ENCODE peak calls at places on chromosomes 4 and X, in ten cellular contexts. One of them, this sample, is unnamed.

GRCh38 chr4:110854021-110854678 is 231.3 kb upstream of the PITX2 start:
- DNase-seq in EL: peak
- DNase-seq in NCI-H1092: no peak
- DNase-seq in cerebellum: no peak
- DNase-seq in esophagus muscularis mucosa: no peak
- DNase-seq in activated CD8-positive, alpha-beta memory T cell treated with anti-CD3 and anti-CD28 coated beads, Interleukin-2, amount 50 U/mL, for 48 hours: no peak
- DNase-seq in activated T-cell treated with anti-CD3 and anti-CD28 coated beads for 1 hour: no peak
- DNase-seq in tibial nerve: no peak
- DNase-seq in CD4-positive, CD25-positive, alpha-beta regulatory T cell: no peak
- DNase-seq in fibroblast of gingiva: peak
- DNase-seq in this sample: no peak

GRCh38 chrX:72245461-72246089 is 6.7 kb upstream of the ERCC6L start:
- DNase-seq in activated T-cell treated with anti-CD3 and anti-CD28 coated beads for 1 hour: peak
- DNase-seq in cerebellum: peak
- DNase-seq in tibial nerve: peak
- DNase-seq in fibroblast of gingiva: peak
- DNase-seq in CD4-positive, CD25-positive, alpha-beta regulatory T cell: peak
- DNase-seq in NCI-H1092: peak
- DNase-seq in activated CD8-positive, alpha-beta memory T cell treated with anti-CD3 and anti-CD28 coated beads, Interleukin-2, amount 50 U/mL, for 48 hours: peak
- DNase-seq in esophagus muscularis mucosa: no peak
- DNase-seq in EL: peak
- DNase-seq in this sample: no peak

GRCh38 chrX:9352683-9353430 is 112.0 kb upstream of the TBL1X start:
- DNase-seq in NCI-H1092: no peak
- DNase-seq in activated T-cell treated with anti-CD3 and anti-CD28 coated beads for 1 hour: no peak
- DNase-seq in activated CD8-positive, alpha-beta memory T cell treated with anti-CD3 and anti-CD28 coated beads, Interleukin-2, amount 50 U/mL, for 48 hours: peak
- DNase-seq in cerebellum: no peak
- DNase-seq in EL: peak
- DNase-seq in CD4-positive, CD25-positive, alpha-beta regulatory T cell: peak
- DNase-seq in fibroblast of gingiva: peak
- DNase-seq in esophagus muscularis mucosa: no peak
- DNase-seq in tibial nerve: peak
- DNase-seq in this sample: no peak

GRCh38 chr4:78610546-78611214 is 59.1 kb downstream of the ANXA3 start:
- DNase-seq in fibroblast of gingiva: peak
- DNase-seq in cerebellum: no peak
- DNase-seq in esophagus muscularis mucosa: no peak
- DNase-seq in activated CD8-positive, alpha-beta memory T cell treated with anti-CD3 and anti-CD28 coated beads, Interleukin-2, amount 50 U/mL, for 48 hours: no peak
- DNase-seq in tibial nerve: no peak
- DNase-seq in activated T-cell treated with anti-CD3 and anti-CD28 coated beads for 1 hour: no peak
- DNase-seq in CD4-positive, CD25-positive, alpha-beta regulatory T cell: peak
- DNase-seq in EL: peak
- DNase-seq in NCI-H1092: no peak
- DNase-seq in this sample: no peak

GRCh38 chr4:21276046-21276445 is 575.8 kb downstream of the PACRGL start:
- DNase-seq in activated CD8-positive, alpha-beta memory T cell treated with anti-CD3 and anti-CD28 coated beads, Interleukin-2, amount 50 U/mL, for 48 hours: no peak
- DNase-seq in NCI-H1092: no peak
- DNase-seq in cerebellum: no peak
- DNase-seq in activated T-cell treated with anti-CD3 and anti-CD28 coated beads for 1 hour: no peak
- DNase-seq in esophagus muscularis mucosa: no peak
- DNase-seq in tibial nerve: no peak
- DNase-seq in fibroblast of gingiva: no peak
- DNase-seq in CD4-positive, CD25-positive, alpha-beta regulatory T cell: no peak
- DNase-seq in EL: no peak
- DNase-seq in this sample: no peak

GRCh38 chrX:118652717-118653116 is 74.7 kb upstream of the IL13RA1 start:
- DNase-seq in fibroblast of gingiva: peak
- DNase-seq in cerebellum: no peak
- DNase-seq in CD4-positive, CD25-positive, alpha-beta regulatory T cell: no peak
- DNase-seq in tibial nerve: no peak
- DNase-seq in activated T-cell treated with anti-CD3 and anti-CD28 coated beads for 1 hour: no peak
- DNase-seq in esophagus muscularis mucosa: no peak
- DNase-seq in activated CD8-positive, alpha-beta memory T cell treated with anti-CD3 and anti-CD28 coated beads, Interleukin-2, amount 50 U/mL, for 48 hours: no peak
- DNase-seq in EL: peak
- DNase-seq in NCI-H1092: no peak
- DNase-seq in this sample: no peak

GRCh38 chrX:136954930-136955329 is 74.4 kb upstream of the RBMX start:
- DNase-seq in esophagus muscularis mucosa: no peak
- DNase-seq in tibial nerve: no peak
- DNase-seq in fibroblast of gingiva: peak
- DNase-seq in EL: peak
- DNase-seq in activated CD8-positive, alpha-beta memory T cell treated with anti-CD3 and anti-CD28 coated beads, Interleukin-2, amount 50 U/mL, for 48 hours: no peak
- DNase-seq in NCI-H1092: no peak
- DNase-seq in cerebellum: peak
- DNase-seq in CD4-positive, CD25-positive, alpha-beta regulatory T cell: no peak
- DNase-seq in activated T-cell treated with anti-CD3 and anti-CD28 coated beads for 1 hour: no peak
- DNase-seq in this sample: no peak

GRCh38 chr4:8770518-8771257 is 101.0 kb downstream of the HMX1 start:
- DNase-seq in CD4-positive, CD25-positive, alpha-beta regulatory T cell: no peak
- DNase-seq in tibial nerve: no peak
- DNase-seq in esophagus muscularis mucosa: no peak
- DNase-seq in EL: no peak
- DNase-seq in activated T-cell treated with anti-CD3 and anti-CD28 coated beads for 1 hour: no peak
- DNase-seq in fibroblast of gingiva: no peak
- DNase-seq in NCI-H1092: no peak
- DNase-seq in activated CD8-positive, alpha-beta memory T cell treated with anti-CD3 and anti-CD28 coated beads, Interleukin-2, amount 50 U/mL, for 48 hours: no peak
- DNase-seq in cerebellum: no peak
- DNase-seq in this sample: no peak

GRCh38 chr4:43251760-43252317 is 359.3 kb downstream of the GRXCR1 start:
- DNase-seq in activated T-cell treated with anti-CD3 and anti-CD28 coated beads for 1 hour: no peak
- DNase-seq in tibial nerve: no peak
- DNase-seq in fibroblast of gingiva: peak
- DNase-seq in NCI-H1092: peak
- DNase-seq in EL: no peak
- DNase-seq in activated CD8-positive, alpha-beta memory T cell treated with anti-CD3 and anti-CD28 coated beads, Interleukin-2, amount 50 U/mL, for 48 hours: no peak
- DNase-seq in cerebellum: peak
- DNase-seq in esophagus muscularis mucosa: no peak
- DNase-seq in CD4-positive, CD25-positive, alpha-beta regulatory T cell: no peak
- DNase-seq in this sample: no peak

GRCh38 chr4:55947912-55948725 is 626 bp upstream of the CEP135 start:
- DNase-seq in activated CD8-positive, alpha-beta memory T cell treated with anti-CD3 and anti-CD28 coated beads, Interleukin-2, amount 50 U/mL, for 48 hours: no peak
- DNase-seq in activated T-cell treated with anti-CD3 and anti-CD28 coated beads for 1 hour: peak
- DNase-seq in tibial nerve: peak
- DNase-seq in NCI-H1092: no peak
- DNase-seq in EL: peak
- DNase-seq in fibroblast of gingiva: peak
- DNase-seq in esophagus muscularis mucosa: no peak
- DNase-seq in cerebellum: no peak
- DNase-seq in CD4-positive, CD25-positive, alpha-beta regulatory T cell: peak
- DNase-seq in this sample: no peak

GRCh38 chrX:16743604-16744325 is 24.4 kb downstream of the SYAP1 start:
- DNase-seq in NCI-H1092: no peak
- DNase-seq in CD4-positive, CD25-positive, alpha-beta regulatory T cell: no peak
- DNase-seq in esophagus muscularis mucosa: no peak
- DNase-seq in activated CD8-positive, alpha-beta memory T cell treated with anti-CD3 and anti-CD28 coated beads, Interleukin-2, amount 50 U/mL, for 48 hours: no peak
- DNase-seq in activated T-cell treated with anti-CD3 and anti-CD28 coated beads for 1 hour: no peak
- DNase-seq in cerebellum: no peak
- DNase-seq in fibroblast of gingiva: peak
- DNase-seq in tibial nerve: no peak
- DNase-seq in EL: peak
- DNase-seq in this sample: no peak

GRCh38 chrX:148530464-148531077 is 30.2 kb downstream of the AFF2 start:
- DNase-seq in fibroblast of gingiva: no peak
- DNase-seq in EL: no peak
- DNase-seq in NCI-H1092: no peak
- DNase-seq in activated T-cell treated with anti-CD3 and anti-CD28 coated beads for 1 hour: no peak
- DNase-seq in cerebellum: no peak
- DNase-seq in CD4-positive, CD25-positive, alpha-beta regulatory T cell: no peak
- DNase-seq in activated CD8-positive, alpha-beta memory T cell treated with anti-CD3 and anti-CD28 coated beads, Interleukin-2, amount 50 U/mL, for 48 hours: no peak
- DNase-seq in esophagus muscularis mucosa: no peak
- DNase-seq in tibial nerve: peak
- DNase-seq in this sample: no peak

GRCh38 chrX:71515039-71515398 is 17.9 kb upstream of the OGT start:
- DNase-seq in cerebellum: no peak
- DNase-seq in NCI-H1092: no peak
- DNase-seq in CD4-positive, CD25-positive, alpha-beta regulatory T cell: no peak
- DNase-seq in fibroblast of gingiva: peak
- DNase-seq in esophagus muscularis mucosa: no peak
- DNase-seq in tibial nerve: peak
- DNase-seq in activated T-cell treated with anti-CD3 and anti-CD28 coated beads for 1 hour: no peak
- DNase-seq in EL: peak
- DNase-seq in activated CD8-positive, alpha-beta memory T cell treated with anti-CD3 and anti-CD28 coated beads, Interleukin-2, amount 50 U/mL, for 48 hours: no peak
- DNase-seq in this sample: no peak

GRCh38 chrX:148771440-148771839 is 271.0 kb downstream of the AFF2 start:
- DNase-seq in cerebellum: no peak
- DNase-seq in CD4-positive, CD25-positive, alpha-beta regulatory T cell: no peak
- DNase-seq in esophagus muscularis mucosa: no peak
- DNase-seq in fibroblast of gingiva: no peak
- DNase-seq in EL: no peak
- DNase-seq in activated CD8-positive, alpha-beta memory T cell treated with anti-CD3 and anti-CD28 coated beads, Interleukin-2, amount 50 U/mL, for 48 hours: no peak
- DNase-seq in activated T-cell treated with anti-CD3 and anti-CD28 coated beads for 1 hour: no peak
- DNase-seq in tibial nerve: no peak
- DNase-seq in NCI-H1092: no peak
- DNase-seq in this sample: no peak

GRCh38 chr4:81882222-81882621 is 410.5 kb upstream of the RASGEF1B start:
- DNase-seq in EL: no peak
- DNase-seq in activated T-cell treated with anti-CD3 and anti-CD28 coated beads for 1 hour: no peak
- DNase-seq in tibial nerve: no peak
- DNase-seq in esophagus muscularis mucosa: no peak
- DNase-seq in NCI-H1092: no peak
- DNase-seq in CD4-positive, CD25-positive, alpha-beta regulatory T cell: no peak
- DNase-seq in fibroblast of gingiva: no peak
- DNase-seq in activated CD8-positive, alpha-beta memory T cell treated with anti-CD3 and anti-CD28 coated beads, Interleukin-2, amount 50 U/mL, for 48 hours: no peak
- DNase-seq in cerebellum: no peak
- DNase-seq in this sample: no peak

GRCh38 chrX:46326161-46326560 is 219.1 kb downstream of the ZNF674 start:
- DNase-seq in NCI-H1092: no peak
- DNase-seq in esophagus muscularis mucosa: no peak
- DNase-seq in activated CD8-positive, alpha-beta memory T cell treated with anti-CD3 and anti-CD28 coated beads, Interleukin-2, amount 50 U/mL, for 48 hours: no peak
- DNase-seq in EL: peak
- DNase-seq in activated T-cell treated with anti-CD3 and anti-CD28 coated beads for 1 hour: no peak
- DNase-seq in cerebellum: no peak
- DNase-seq in tibial nerve: no peak
- DNase-seq in CD4-positive, CD25-positive, alpha-beta regulatory T cell: no peak
- DNase-seq in fibroblast of gingiva: peak
- DNase-seq in this sample: no peak

GRCh38 chrX:11351375-11352295 is 58.4 kb downstream of the AMELX start:
- DNase-seq in CD4-positive, CD25-positive, alpha-beta regulatory T cell: no peak
- DNase-seq in activated T-cell treated with anti-CD3 and anti-CD28 coated beads for 1 hour: no peak
- DNase-seq in EL: peak
- DNase-seq in fibroblast of gingiva: peak
- DNase-seq in NCI-H1092: no peak
- DNase-seq in activated CD8-positive, alpha-beta memory T cell treated with anti-CD3 and anti-CD28 coated beads, Interleukin-2, amount 50 U/mL, for 48 hours: no peak
- DNase-seq in cerebellum: peak
- DNase-seq in esophagus muscularis mucosa: peak
- DNase-seq in tibial nerve: peak
- DNase-seq in this sample: no peak

GRCh38 chrX:147217334-147217733 is 402.8 kb upstream of the CXorf51A start:
- DNase-seq in tibial nerve: no peak
- DNase-seq in activated CD8-positive, alpha-beta memory T cell treated with anti-CD3 and anti-CD28 coated beads, Interleukin-2, amount 50 U/mL, for 48 hours: no peak
- DNase-seq in esophagus muscularis mucosa: no peak
- DNase-seq in fibroblast of gingiva: no peak
- DNase-seq in EL: no peak
- DNase-seq in NCI-H1092: no peak
- DNase-seq in CD4-positive, CD25-positive, alpha-beta regulatory T cell: no peak
- DNase-seq in activated T-cell treated with anti-CD3 and anti-CD28 coated beads for 1 hour: no peak
- DNase-seq in cerebellum: no peak
- DNase-seq in this sample: no peak

GRCh38 chr4:15488658-15489470 is 19.2 kb downstream of the CC2D2A start:
- DNase-seq in esophagus muscularis mucosa: no peak
- DNase-seq in cerebellum: no peak
- DNase-seq in CD4-positive, CD25-positive, alpha-beta regulatory T cell: no peak
- DNase-seq in fibroblast of gingiva: peak
- DNase-seq in activated CD8-positive, alpha-beta memory T cell treated with anti-CD3 and anti-CD28 coated beads, Interleukin-2, amount 50 U/mL, for 48 hours: no peak
- DNase-seq in EL: peak
- DNase-seq in activated T-cell treated with anti-CD3 and anti-CD28 coated beads for 1 hour: no peak
- DNase-seq in NCI-H1092: no peak
- DNase-seq in tibial nerve: peak
- DNase-seq in this sample: no peak

GRCh38 chr4:115489284-115489683 is 375.9 kb upstream of the NDST4 start:
- DNase-seq in esophagus muscularis mucosa: no peak
- DNase-seq in activated T-cell treated with anti-CD3 and anti-CD28 coated beads for 1 hour: no peak
- DNase-seq in CD4-positive, CD25-positive, alpha-beta regulatory T cell: no peak
- DNase-seq in EL: no peak
- DNase-seq in fibroblast of gingiva: no peak
- DNase-seq in NCI-H1092: no peak
- DNase-seq in tibial nerve: no peak
- DNase-seq in cerebellum: no peak
- DNase-seq in activated CD8-positive, alpha-beta memory T cell treated with anti-CD3 and anti-CD28 coated beads, Interleukin-2, amount 50 U/mL, for 48 hours: no peak
- DNase-seq in this sample: no peak

GRCh38 chr4:180285796-180286195 is 1957.4 kb upstream of the TENM3 start:
- DNase-seq in cerebellum: no peak
- DNase-seq in esophagus muscularis mucosa: no peak
- DNase-seq in EL: no peak
- DNase-seq in CD4-positive, CD25-positive, alpha-beta regulatory T cell: no peak
- DNase-seq in NCI-H1092: no peak
- DNase-seq in fibroblast of gingiva: no peak
- DNase-seq in tibial nerve: no peak
- DNase-seq in activated CD8-positive, alpha-beta memory T cell treated with anti-CD3 and anti-CD28 coated beads, Interleukin-2, amount 50 U/mL, for 48 hours: no peak
- DNase-seq in activated T-cell treated with anti-CD3 and anti-CD28 coated beads for 1 hour: no peak
- DNase-seq in this sample: no peak

GRCh38 chr4:89175611-89176010 is 64.3 kb downstream of the TIGD2 start:
- DNase-seq in tibial nerve: no peak
- DNase-seq in fibroblast of gingiva: no peak
- DNase-seq in cerebellum: peak
- DNase-seq in EL: no peak
- DNase-seq in esophagus muscularis mucosa: no peak
- DNase-seq in NCI-H1092: no peak
- DNase-seq in activated T-cell treated with anti-CD3 and anti-CD28 coated beads for 1 hour: no peak
- DNase-seq in activated CD8-positive, alpha-beta memory T cell treated with anti-CD3 and anti-CD28 coated beads, Interleukin-2, amount 50 U/mL, for 48 hours: no peak
- DNase-seq in CD4-positive, CD25-positive, alpha-beta regulatory T cell: no peak
- DNase-seq in this sample: no peak

GRCh38 chrX:48083212-48083611 is 11.8 kb upstream of the ZNF630 start:
- DNase-seq in NCI-H1092: no peak
- DNase-seq in fibroblast of gingiva: peak
- DNase-seq in activated T-cell treated with anti-CD3 and anti-CD28 coated beads for 1 hour: peak
- DNase-seq in activated CD8-positive, alpha-beta memory T cell treated with anti-CD3 and anti-CD28 coated beads, Interleukin-2, amount 50 U/mL, for 48 hours: peak
- DNase-seq in CD4-positive, CD25-positive, alpha-beta regulatory T cell: peak
- DNase-seq in EL: peak
- DNase-seq in tibial nerve: peak
- DNase-seq in esophagus muscularis mucosa: no peak
- DNase-seq in cerebellum: peak
- DNase-seq in this sample: no peak

GRCh38 chrX:119685225-119686066 is 7.5 kb downstream of the SEPTIN6 start:
- DNase-seq in activated CD8-positive, alpha-beta memory T cell treated with anti-CD3 and anti-CD28 coated beads, Interleukin-2, amount 50 U/mL, for 48 hours: no peak
- DNase-seq in tibial nerve: peak
- DNase-seq in EL: no peak
- DNase-seq in fibroblast of gingiva: peak
- DNase-seq in CD4-positive, CD25-positive, alpha-beta regulatory T cell: peak
- DNase-seq in cerebellum: no peak
- DNase-seq in esophagus muscularis mucosa: no peak
- DNase-seq in activated T-cell treated with anti-CD3 and anti-CD28 coated beads for 1 hour: no peak
- DNase-seq in NCI-H1092: no peak
- DNase-seq in this sample: no peak

GRCh38 chrX:136198678-136199243 is 51.4 kb downstream of the FHL1 start:
- DNase-seq in EL: no peak
- DNase-seq in esophagus muscularis mucosa: no peak
- DNase-seq in tibial nerve: no peak
- DNase-seq in activated T-cell treated with anti-CD3 and anti-CD28 coated beads for 1 hour: no peak
- DNase-seq in fibroblast of gingiva: no peak
- DNase-seq in CD4-positive, CD25-positive, alpha-beta regulatory T cell: no peak
- DNase-seq in activated CD8-positive, alpha-beta memory T cell treated with anti-CD3 and anti-CD28 coated beads, Interleukin-2, amount 50 U/mL, for 48 hours: no peak
- DNase-seq in cerebellum: no peak
- DNase-seq in NCI-H1092: no peak
- DNase-seq in this sample: no peak

GRCh38 chrX:148070504-148070877 is 89.4 kb downstream of the FMR1NB start:
- DNase-seq in NCI-H1092: no peak
- DNase-seq in activated CD8-positive, alpha-beta memory T cell treated with anti-CD3 and anti-CD28 coated beads, Interleukin-2, amount 50 U/mL, for 48 hours: no peak
- DNase-seq in fibroblast of gingiva: no peak
- DNase-seq in cerebellum: no peak
- DNase-seq in EL: no peak
- DNase-seq in activated T-cell treated with anti-CD3 and anti-CD28 coated beads for 1 hour: no peak
- DNase-seq in CD4-positive, CD25-positive, alpha-beta regulatory T cell: no peak
- DNase-seq in esophagus muscularis mucosa: no peak
- DNase-seq in tibial nerve: no peak
- DNase-seq in this sample: no peak

GRCh38 chr4:94577136-94577535 is 125.4 kb downstream of the PDLIM5 start:
- DNase-seq in NCI-H1092: peak
- DNase-seq in esophagus muscularis mucosa: no peak
- DNase-seq in cerebellum: peak
- DNase-seq in CD4-positive, CD25-positive, alpha-beta regulatory T cell: no peak
- DNase-seq in activated CD8-positive, alpha-beta memory T cell treated with anti-CD3 and anti-CD28 coated beads, Interleukin-2, amount 50 U/mL, for 48 hours: no peak
- DNase-seq in fibroblast of gingiva: peak
- DNase-seq in EL: peak
- DNase-seq in activated T-cell treated with anti-CD3 and anti-CD28 coated beads for 1 hour: no peak
- DNase-seq in tibial nerve: peak
- DNase-seq in this sample: no peak

GRCh38 chrX:49071877-49072711 is 1.7 kb downstream of the PRAF2 start:
- DNase-seq in tibial nerve: peak
- DNase-seq in NCI-H1092: no peak
- DNase-seq in cerebellum: peak
- DNase-seq in EL: peak
- DNase-seq in fibroblast of gingiva: peak
- DNase-seq in esophagus muscularis mucosa: no peak
- DNase-seq in activated CD8-positive, alpha-beta memory T cell treated with anti-CD3 and anti-CD28 coated beads, Interleukin-2, amount 50 U/mL, for 48 hours: no peak
- DNase-seq in activated T-cell treated with anti-CD3 and anti-CD28 coated beads for 1 hour: no peak
- DNase-seq in CD4-positive, CD25-positive, alpha-beta regulatory T cell: no peak
- DNase-seq in this sample: no peak